ENCODE peak calls at places on chromosomes 2 and 18, in nine cellular contexts. T is heart left ventricle, W is IMR-90, V is ovary, R is Peyer's patch, D is stomach, O is adrenal gland, I is Caco-2, P is spleen. Q is an unnamed sample.
A peak's percentile ranks its signal among the peaks of the same experiment; 100 is the strongest.

GRCh38 chr2:27149575-27150405 is 986 bp downstream of the TCF23 start:
- DNase-seq in V (no peak), O (no peak), D (no peak), I (no peak), T (no peak), P (peak; percentile 68), R (no peak), W (no peak), Q (no peak)

GRCh38 chr18:77632738-77633137 is 383.1 kb downstream of the GALR1 start:
- DNase-seq in V (no peak), O (no peak), R (no peak), W (no peak), D (no peak), T (no peak), I (no peak), P (no peak), Q (no peak)

GRCh38 chr2:57460875-57461274 is 585.7 kb upstream of the VRK2 start:
- DNase-seq in W (no peak), D (no peak), R (no peak), P (no peak), V (no peak), O (no peak), T (no peak), I (no peak), Q (no peak)

GRCh38 chr2:105313877-105314276 is 15.7 kb downstream of the TGFBRAP1 start:
- DNase-seq in D (no peak), V (no peak), P (no peak), R (no peak), I (no peak), W (no peak), O (no peak), T (no peak), Q (no peak)

GRCh38 chr2:175251425-175252041 is 70.0 kb upstream of the ATP5MC3 start:
- DNase-seq in V (no peak), T (no peak), R (no peak), I (peak; percentile 29), D (no peak), P (no peak), W (peak; percentile 40), O (peak; percentile 24), Q (no peak)

GRCh38 chr2:28155627-28156026 is 237.0 kb upstream of the FOSL2 start:
- DNase-seq in D (no peak), T (no peak), O (no peak), V (no peak), W (no peak), P (no peak), I (peak; percentile 63), R (no peak), Q (no peak)

GRCh38 chr2:46845542-46846453 is 69.8 kb downstream of the MCFD2 start:
- DNase-seq in W (no peak), I (no peak), V (no peak), P (no peak), R (no peak), O (peak; percentile 87), T (no peak), D (no peak), Q (no peak)

GRCh38 chr2:109128466-109129355 is at the start of gene SH3RF3:
- DNase-seq in T (peak; percentile 82), P (peak; percentile 89), D (peak; percentile 44), I (peak; percentile 55), V (peak; percentile 49), W (peak; percentile 53), R (no peak), O (peak; percentile 72), Q (no peak)

GRCh38 chr2:200658278-200658864 is 72.6 kb downstream of the AOX1 start:
- DNase-seq in T (no peak), P (no peak), V (no peak), W (peak; percentile 10), R (no peak), I (peak; percentile 4), O (peak; percentile 83), D (no peak), Q (no peak)

GRCh38 chr2:196219686-196220085 is 48.3 kb upstream of the STK17B start:
- DNase-seq in W (no peak), V (no peak), R (no peak), I (no peak), P (no peak), O (no peak), D (no peak), T (no peak), Q (no peak)

GRCh38 chr2:26172866-26173595 is at the start of gene GAREM2:
- DNase-seq in V (no peak), R (no peak), O (no peak), I (peak; percentile 38), T (no peak), W (no peak), P (no peak), D (no peak), Q (no peak)

GRCh38 chr2:230660294-230661060 is 52.2 kb upstream of the CAB39 start:
- DNase-seq in V (no peak), D (peak; percentile 46), O (peak; percentile 56), T (peak; percentile 76), P (peak; percentile 89), I (no peak), W (no peak), R (peak; percentile 83), Q (no peak)

GRCh38 chr2:9763356-9764152 is 79.7 kb upstream of the TAF1B start:
- DNase-seq in P (no peak), W (peak; percentile 42), I (no peak), O (peak; percentile 61), D (no peak), V (no peak), R (no peak), T (no peak), Q (no peak)

GRCh38 chr2:170689481-170689880 is 25.7 kb upstream of the SP5 start:
- DNase-seq in I (no peak), P (no peak), R (no peak), O (no peak), D (no peak), T (no peak), V (no peak), W (no peak), Q (no peak)

GRCh38 chr2:234306426-234307173 is 190.3 kb downstream of the ARL4C start:
- DNase-seq in W (no peak), P (no peak), T (no peak), D (no peak), R (no peak), I (no peak), V (no peak), O (no peak), Q (no peak)

GRCh38 chr2:22850310-22850709 is 534.7 kb upstream of the KLHL29 start:
- DNase-seq in V (no peak), W (no peak), I (no peak), T (no peak), O (no peak), D (no peak), R (no peak), P (no peak), Q (no peak)

GRCh38 chr2:218985021-218985324 is at the start of gene FEV:
- DNase-seq in I (no peak), R (no peak), T (no peak), W (no peak), D (no peak), P (no peak), V (no peak), O (no peak), Q (no peak)

GRCh38 chr2:133790706-133791105 is 222.4 kb upstream of the NCKAP5 start:
- DNase-seq in W (peak; percentile 73), R (no peak), V (no peak), T (no peak), P (no peak), I (no peak), O (no peak), D (no peak), Q (no peak)

GRCh38 chr2:224569654-224570053 is 15.5 kb downstream of the CUL3 start:
- DNase-seq in W (no peak), O (no peak), I (no peak), D (no peak), V (no peak), P (no peak), R (no peak), T (no peak), Q (no peak)
- H3K4me3 ChIP-seq in W (no peak overlapping the region), O (no peak overlapping the region), I (no peak overlapping the region), D (no peak overlapping the region), V (no peak overlapping the region), P (no peak overlapping the region), R (no peak overlapping the region), T (no peak overlapping the region), Q (no peak overlapping the region)

DNA sequence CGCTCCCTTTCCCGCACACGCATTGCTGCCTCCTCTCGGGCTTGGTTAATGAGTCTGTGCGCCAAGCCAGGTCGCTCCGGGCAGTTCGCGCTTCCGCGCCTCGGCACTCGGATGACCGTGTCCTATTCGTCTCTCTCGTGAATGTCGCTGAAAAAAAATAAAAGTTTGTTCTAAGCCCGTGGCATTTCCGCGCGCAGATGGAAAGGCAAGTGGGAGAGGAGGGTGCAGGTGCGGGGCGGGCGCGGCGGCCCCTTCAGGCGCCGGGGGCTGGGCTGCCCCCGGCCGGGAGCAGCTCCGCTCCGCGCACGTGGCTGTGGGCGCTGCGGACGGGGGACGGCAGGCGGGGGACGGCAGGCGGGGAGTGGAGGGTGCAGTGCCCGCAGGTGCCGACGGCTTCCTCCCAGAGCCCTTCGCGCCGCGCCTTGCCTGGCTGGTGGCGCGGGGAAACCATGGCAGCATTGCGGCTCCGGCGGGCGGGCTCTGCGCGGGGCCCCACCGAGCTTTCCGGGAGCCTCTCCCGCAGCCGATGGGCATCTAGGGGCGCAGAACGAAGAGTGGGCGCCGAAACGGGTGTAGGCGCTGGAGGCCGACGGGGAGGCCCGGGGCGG is 159.6 kb upstream of the SIX2 start:
- DNase-seq in I (peak; percentile 36), V (no peak), T (no peak), P (no peak), W (no peak), D (no peak), R (no peak), O (no peak), Q (no peak)
- TF ChIP-seq CTCF in I (no peak), V (no peak), T (no peak), P (no peak), W (no peak), D (no peak), R (no peak), O (no peak), Q (no peak)

DNA sequence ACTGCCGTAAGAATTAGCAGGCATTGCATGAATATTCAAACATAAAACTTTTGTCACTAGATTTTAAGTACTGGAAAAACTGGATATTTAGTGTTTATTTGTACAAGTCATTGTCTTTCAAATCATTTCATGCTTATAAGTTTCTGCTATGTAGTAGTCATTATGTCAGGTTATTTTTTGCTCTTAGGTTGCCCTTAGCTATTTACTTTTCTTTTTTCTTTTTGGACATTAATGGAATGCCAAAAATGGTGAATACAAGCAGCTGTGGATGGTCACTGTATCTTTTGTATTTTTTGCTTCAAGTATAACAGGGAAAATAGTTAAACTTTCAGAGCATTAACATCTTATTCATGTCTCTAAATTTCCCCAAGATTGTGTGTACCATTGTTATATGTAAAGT is 18.6 kb upstream of the KCNJ13 start:
- DNase-seq in I (no peak), R (no peak), T (no peak), D (no peak), W (no peak), V (no peak), P (no peak), O (no peak), Q (no peak)
- H3K36me3 ChIP-seq in I (peaks cover 2% of the 10 kb centered on the region), R (no peaks in the 10 kb centered on the region), T (no peaks in the 10 kb centered on the region), D (peaks cover 40% of the 10 kb centered on the region), W (peaks cover 24% of the 10 kb centered on the region), V (no peaks in the 10 kb centered on the region), P (peaks cover 78% of the 10 kb centered on the region), O (peaks cover 57% of the 10 kb centered on the region), Q (peaks cover 7% of the 10 kb centered on the region)

DNA sequence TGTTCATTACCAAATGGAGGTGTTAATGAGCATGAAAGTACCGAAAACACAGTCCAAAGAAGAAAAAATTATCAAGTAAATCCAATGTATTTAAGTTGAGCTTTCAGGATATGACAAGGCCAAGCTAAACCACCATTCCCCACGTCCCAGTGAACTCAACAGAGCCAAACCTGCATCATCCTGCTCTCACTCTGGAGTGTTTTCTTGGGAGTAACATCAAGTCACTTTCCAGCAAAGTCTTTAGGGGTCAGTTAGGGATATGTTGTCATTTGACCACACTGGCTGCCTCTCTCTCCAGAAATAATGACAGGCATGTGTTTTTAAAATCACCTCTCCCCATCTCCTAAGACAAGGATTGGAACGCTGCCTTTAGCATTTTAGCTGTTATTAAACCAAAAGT is 140.5 kb downstream of the SRBD1 start:
- DNase-seq in D (no peak), T (no peak), P (no peak), O (no peak), W (no peak), V (no peak), R (no peak), I (no peak), Q (no peak)
- H3K4me3 ChIP-seq in D (no peak overlapping the region), T (no peak overlapping the region), P (no peak overlapping the region), O (no peak overlapping the region), W (no peak overlapping the region), V (no peak overlapping the region), R (no peak overlapping the region), I (no peak overlapping the region), Q (no peak overlapping the region)

Q was measured in BJ.